ENCODE peak calls at places on chromosomes 1 and 21, in eight cellular contexts. L is upper lobe of right lung; I is cardiac muscle cell; F is heart left ventricle; W is epithelial cell of esophagus; Z is psoas muscle; J is A549; B is CD4-positive, alpha-beta T cell. A is an unnamed sample.

GRCh38 chr1:212612251-212612961 is 3.8 kb downstream of the ATF3 start:
- DNase-seq in F (no peak), W (no peak), I (no peak), L (no peak), Z (no peak), B (no peak), J (no peak), A (no peak)

GRCh38 chr1:93255222-93256079 is 74.9 kb downstream of the CCDC18 start:
- DNase-seq in Z (no peak), W (peak; percentile 46), F (no peak), I (peak; percentile 32), B (no peak), J (no peak), L (no peak), A (no peak)

GRCh38 chr1:31617917-31618746 is 643 bp downstream of the HCRTR1 start:
- DNase-seq in L (peak; percentile 80), I (peak; percentile 56), F (peak; percentile 57), Z (peak; percentile 66), W (peak; percentile 36), B (peak; percentile 9), J (peak; percentile 27), A (peak; percentile 82)

GRCh38 chr1:53286950-53287349 is 40.9 kb downstream of the LRP8 start:
- DNase-seq in J (no peak), I (no peak), F (no peak), W (no peak), L (no peak), B (no peak), Z (no peak), A (no peak)

GRCh38 chr1:211327341-211327921 is 798 bp downstream of the TRAF5 start:
- DNase-seq in J (no peak), W (peak; percentile 33), Z (no peak), F (no peak), L (no peak), B (peak; percentile 29), I (peak; percentile 78), A (no peak)

GRCh38 chr1:37410815-37411214 is 63.6 kb upstream of the ZC3H12A start:
- DNase-seq in W (peak; percentile 49), L (no peak), F (no peak), Z (no peak), J (no peak), I (peak; percentile 39), B (no peak), A (no peak)

GRCh38 chr1:22142315-22143064 is 407 bp downstream of the WNT4 start:
- DNase-seq in W (peak; percentile 60), B (no peak), J (no peak), L (no peak), I (no peak), Z (peak; percentile 67), F (no peak), A (no peak)

GRCh38 chr1:31712625-31713024 is 8.8 kb upstream of the COL16A1 start:
- DNase-seq in Z (no peak), F (peak; percentile 53), W (peak; percentile 22), J (peak; percentile 49), L (no peak), B (no peak), I (peak; percentile 93), A (no peak)

GRCh38 chr1:188590641-188591040 is 1761.9 kb downstream of the PLA2G4A start:
- DNase-seq in J (no peak), L (no peak), B (no peak), F (no peak), W (no peak), Z (no peak), I (no peak), A (no peak)

GRCh38 chr1:85584264-85584781 is 3.8 kb downstream of the CCN1 start:
- DNase-seq in J (peak; percentile 69), L (no peak), Z (no peak), W (peak; percentile 72), I (peak; percentile 92), F (no peak), B (no peak), A (no peak)

GRCh38 chr1:21630571-21631338 is 38.4 kb downstream of the RAP1GAP start:
- DNase-seq in F (no peak), J (no peak), Z (no peak), L (no peak), I (no peak), B (no peak), W (no peak), A (no peak)

GRCh38 chr1:198496216-198497143 is 44.0 kb downstream of the ATP6V1G3 start:
- DNase-seq in B (no peak), Z (no peak), J (no peak), L (no peak), F (no peak), W (peak; percentile 56), I (peak; percentile 38), A (no peak)

GRCh38 chr1:54577612-54578011 is 29.6 kb downstream of the ACOT11 start:
- DNase-seq in W (no peak), L (peak; percentile 90), B (no peak), F (peak; percentile 94), J (no peak), Z (peak; percentile 90), I (peak; percentile 86), A (peak; percentile 89)

GRCh38 chr1:53393325-53393792 is 65.5 kb upstream of the LRP8 start:
- DNase-seq in B (peak; percentile 61), Z (peak; percentile 87), J (peak; percentile 61), L (peak; percentile 87), I (peak; percentile 74), F (peak; percentile 67), W (peak; percentile 65), A (peak; percentile 73)

GRCh38 chr1:183244466-183244865 is 58.4 kb downstream of the LAMC2 start:
- DNase-seq in Z (peak; percentile 92), B (no peak), W (no peak), L (peak; percentile 70), F (peak; percentile 89), I (peak; percentile 99), J (no peak), A (no peak)

GRCh38 chr1:12454406-12455391 is 163.3 kb downstream of the DHRS3 start:
- DNase-seq in W (no peak), B (no peak), I (peak; percentile 82), L (no peak), J (peak; percentile 24), Z (peak; percentile 80), F (no peak), A (no peak)

GRCh38 chr21:31895069-31895851 is 22.4 kb downstream of the HUNK start:
- DNase-seq in W (no peak), I (no peak), F (no peak), J (no peak), L (no peak), Z (no peak), B (no peak), A (no peak)

GRCh38 chr21:34204481-34205439 is 131.4 kb downstream of the MRPS6 start:
- DNase-seq in W (no peak), J (no peak), Z (no peak), I (no peak), L (no peak), B (no peak), F (no peak), A (no peak)

GRCh38 chr1:214332950-214333798 is 52.2 kb downstream of the SMYD2 start:
- DNase-seq in J (peak; percentile 39), W (peak; percentile 47), F (peak; percentile 67), Z (peak; percentile 77), I (peak; percentile 73), B (peak; percentile 21), L (no peak), A (no peak)

GRCh38 chr1:199124351-199124750 is 485.5 kb downstream of the PTPRC start:
- DNase-seq in B (no peak), J (no peak), Z (no peak), F (no peak), W (no peak), L (no peak), I (peak; percentile 47), A (no peak)

GRCh38 chr1:202615501-202616354 is 94.5 kb downstream of the SYT2 start:
- DNase-seq in I (peak; percentile 88), Z (peak; percentile 69), F (peak; percentile 62), B (no peak), L (no peak), W (no peak), J (no peak), A (no peak)
- TF ChIP-seq CTCF in I (no peak), Z (no peak), F (no peak), B (no peak), L (no peak), W (no peak), J (no peak), A (no peak)

DNA sequence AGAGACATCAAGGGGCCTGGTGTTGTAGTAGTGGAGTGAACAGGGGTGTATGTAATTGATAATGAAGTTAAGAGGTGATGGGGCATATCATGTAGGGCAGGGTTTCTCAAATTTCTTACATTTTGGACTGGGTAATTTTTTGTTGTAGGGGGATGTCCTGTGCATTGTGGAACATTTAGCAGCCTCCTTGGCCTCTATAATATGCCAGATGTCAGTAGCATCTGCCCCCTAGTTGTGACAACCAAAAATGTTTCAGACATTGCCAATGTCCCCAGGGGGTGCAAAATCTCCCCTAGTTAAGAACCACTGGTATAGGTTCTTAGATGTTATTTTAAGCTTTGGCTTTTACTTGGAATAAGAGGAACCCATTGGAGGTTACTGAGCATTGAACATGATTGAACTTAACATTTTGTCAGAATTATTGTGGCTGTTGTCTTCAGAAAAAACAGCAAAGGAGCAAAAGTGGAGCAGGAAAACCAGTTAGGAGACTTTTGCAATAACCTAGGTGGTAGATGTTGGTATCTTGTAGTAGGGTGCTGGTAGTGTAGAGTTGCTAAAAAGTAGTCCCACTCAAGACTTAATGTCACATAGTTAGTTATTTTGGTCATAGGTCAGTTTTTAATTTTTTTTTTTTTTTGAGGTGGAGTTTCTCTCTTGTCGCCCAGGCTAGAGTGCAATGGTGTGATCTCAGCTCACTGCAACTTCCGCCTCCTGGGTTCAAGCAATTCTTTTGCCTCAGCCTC is 6.2 kb downstream of the ZNF326 start:
- DNase-seq in J (peak; percentile 17), W (no peak), L (no peak), I (no peak), F (no peak), Z (no peak), B (no peak), A (no peak)
- TF ChIP-seq CTCF in J (no peak), W (no peak), L (no peak), I (no peak), F (no peak), Z (no peak), B (no peak), A (no peak)

GRCh38 chr1:8831329-8831728 is 13.9 kb upstream of the RERE start:
- DNase-seq in B (no peak), J (no peak), W (no peak), Z (no peak), L (no peak), I (peak; percentile 49), F (no peak), A (no peak)
- TF ChIP-seq CTCF in B (no peak), J (no peak), W (peak; percentile 31), Z (peak; percentile 9), L (peak; percentile 31), I (peak; percentile 52), F (peak; percentile 29), A (no peak)

GRCh38 chr21:41973861-41974751 is 20.3 kb upstream of the C2CD2 start:
- DNase-seq in I (peak; percentile 19), W (no peak), L (no peak), F (peak; percentile 70), Z (no peak), B (no peak), J (peak; percentile 23), A (peak; percentile 41)
- TF ChIP-seq CTCF in I (peak; percentile 13), W (no peak), L (peak; percentile 22), F (peak; percentile 8), Z (no peak), B (no peak), J (no peak), A (no peak)

A was measured in left lung.